ENCODE peak calls at places on chromosomes 2 and 18, in eight cellular contexts. One of them, this sample, is unnamed.

GRCh38 chr2:168515502-168515901 is 59.4 kb downstream of the CERS6 start:
- DNase-seq in keratinocyte: no peak
- DNase-seq in brain microvascular endothelial cell: peak; percentile 56
- DNase-seq in MG63: no peak
- DNase-seq in heart left ventricle: no peak
- DNase-seq in GM23338: no peak
- DNase-seq in effector memory CD4-positive, alpha-beta T cell: no peak
- DNase-seq in suprapubic skin: no peak
- DNase-seq in this sample: peak; percentile 83

GRCh38 chr2:3189076-3189591 is 188.5 kb downstream of the EIPR1 start:
- DNase-seq in keratinocyte: no peak
- DNase-seq in brain microvascular endothelial cell: no peak
- DNase-seq in MG63: no peak
- DNase-seq in heart left ventricle: no peak
- DNase-seq in GM23338: no peak
- DNase-seq in effector memory CD4-positive, alpha-beta T cell: no peak
- DNase-seq in suprapubic skin: no peak
- DNase-seq in this sample: no peak

GRCh38 chr2:8692783-8693768 is 11.2 kb downstream of the ID2 start:
- DNase-seq in keratinocyte: no peak
- DNase-seq in brain microvascular endothelial cell: no peak
- DNase-seq in MG63: no peak
- DNase-seq in heart left ventricle: peak; percentile 66
- DNase-seq in GM23338: peak; percentile 78
- DNase-seq in effector memory CD4-positive, alpha-beta T cell: no peak
- DNase-seq in suprapubic skin: no peak
- DNase-seq in this sample: no peak

GRCh38 chr2:177385151-177385550 is 7.4 kb upstream of the AGPS start:
- DNase-seq in keratinocyte: no peak
- DNase-seq in brain microvascular endothelial cell: no peak
- DNase-seq in MG63: no peak
- DNase-seq in heart left ventricle: no peak
- DNase-seq in GM23338: no peak
- DNase-seq in effector memory CD4-positive, alpha-beta T cell: no peak
- DNase-seq in suprapubic skin: no peak
- DNase-seq in this sample: no peak

GRCh38 chr2:234678721-234679120 is 181.8 kb upstream of the ARL4C start:
- DNase-seq in keratinocyte: no peak
- DNase-seq in brain microvascular endothelial cell: peak; percentile 24
- DNase-seq in MG63: peak; percentile 75
- DNase-seq in heart left ventricle: no peak
- DNase-seq in GM23338: no peak
- DNase-seq in effector memory CD4-positive, alpha-beta T cell: no peak
- DNase-seq in suprapubic skin: no peak
- DNase-seq in this sample: no peak

GRCh38 chr2:96549967-96550786 is 13.6 kb downstream of the ARID5A start:
- DNase-seq in keratinocyte: no peak
- DNase-seq in brain microvascular endothelial cell: no peak
- DNase-seq in MG63: no peak
- DNase-seq in heart left ventricle: no peak
- DNase-seq in GM23338: peak; percentile 95
- DNase-seq in effector memory CD4-positive, alpha-beta T cell: no peak
- DNase-seq in suprapubic skin: peak; percentile 55
- DNase-seq in this sample: no peak

GRCh38 chr2:20623241-20623640 is 27.7 kb downstream of the HS1BP3 start:
- DNase-seq in keratinocyte: no peak
- DNase-seq in brain microvascular endothelial cell: no peak
- DNase-seq in MG63: no peak
- DNase-seq in heart left ventricle: peak; percentile 28
- DNase-seq in GM23338: no peak
- DNase-seq in effector memory CD4-positive, alpha-beta T cell: no peak
- DNase-seq in suprapubic skin: peak; percentile 43
- DNase-seq in this sample: no peak

GRCh38 chr2:18650221-18650620 is 60.9 kb upstream of the NT5C1B start:
- DNase-seq in keratinocyte: no peak
- DNase-seq in brain microvascular endothelial cell: no peak
- DNase-seq in MG63: no peak
- DNase-seq in heart left ventricle: no peak
- DNase-seq in GM23338: no peak
- DNase-seq in effector memory CD4-positive, alpha-beta T cell: no peak
- DNase-seq in suprapubic skin: no peak
- DNase-seq in this sample: no peak

GRCh38 chr2:190137561-190137960 is 75.0 kb upstream of the MSTN start:
- DNase-seq in keratinocyte: no peak
- DNase-seq in brain microvascular endothelial cell: peak; percentile 22
- DNase-seq in MG63: no peak
- DNase-seq in heart left ventricle: no peak
- DNase-seq in GM23338: no peak
- DNase-seq in effector memory CD4-positive, alpha-beta T cell: no peak
- DNase-seq in suprapubic skin: no peak
- DNase-seq in this sample: no peak

GRCh38 chr18:54717673-54718435 is 110.4 kb upstream of the RAB27B start:
- DNase-seq in keratinocyte: no peak
- DNase-seq in brain microvascular endothelial cell: no peak
- DNase-seq in MG63: no peak
- DNase-seq in heart left ventricle: no peak
- DNase-seq in GM23338: peak; percentile 83
- DNase-seq in effector memory CD4-positive, alpha-beta T cell: peak; percentile 9
- DNase-seq in suprapubic skin: no peak
- DNase-seq in this sample: no peak

DNA sequence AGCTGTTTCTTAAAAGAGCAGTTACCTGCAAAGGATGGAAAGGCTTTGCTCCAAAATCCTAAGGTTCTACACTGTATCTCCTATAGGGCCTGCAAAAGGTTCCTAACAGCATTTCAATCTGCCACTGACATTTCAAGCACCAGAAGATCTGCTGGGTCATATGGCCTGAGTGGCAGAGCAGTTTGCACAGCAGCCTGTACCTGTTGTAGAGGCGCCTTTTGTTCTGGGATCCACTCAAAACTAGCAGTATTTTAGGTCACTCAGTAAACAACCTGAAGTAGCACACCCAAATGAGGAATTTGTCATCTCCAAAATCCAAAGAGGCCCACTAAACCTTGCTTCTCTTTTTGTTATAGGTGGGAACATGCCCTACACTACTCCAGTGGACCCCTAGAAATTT is 6.2 kb downstream of the FAM210A start:
- DNase-seq in keratinocyte: no peak
- DNase-seq in brain microvascular endothelial cell: no peak
- DNase-seq in MG63: no peak
- DNase-seq in heart left ventricle: no peak
- DNase-seq in GM23338: no peak
- DNase-seq in effector memory CD4-positive, alpha-beta T cell: no peak
- DNase-seq in suprapubic skin: no peak
- DNase-seq in this sample: no peak
- H3K36me3 ChIP-seq in keratinocyte: peaks cover 7% of the 10 kb centered on the region
- H3K36me3 ChIP-seq in brain microvascular endothelial cell: no peaks in the 10 kb centered on the region
- H3K36me3 ChIP-seq in MG63: peaks cover 30% of the 10 kb centered on the region
- H3K36me3 ChIP-seq in heart left ventricle: no peaks in the 10 kb centered on the region
- H3K36me3 ChIP-seq in GM23338: no peaks in the 10 kb centered on the region
- H3K36me3 ChIP-seq in effector memory CD4-positive, alpha-beta T cell: no peaks in the 10 kb centered on the region
- H3K36me3 ChIP-seq in suprapubic skin: no peaks in the 10 kb centered on the region
- H3K36me3 ChIP-seq in this sample: no peaks in the 10 kb centered on the region

GRCh38 chr2:27236626-27237025 is 19.5 kb downstream of the CAD start:
- DNase-seq in keratinocyte: no peak
- DNase-seq in brain microvascular endothelial cell: no peak
- DNase-seq in MG63: no peak
- DNase-seq in heart left ventricle: no peak
- DNase-seq in GM23338: no peak
- DNase-seq in effector memory CD4-positive, alpha-beta T cell: no peak
- DNase-seq in suprapubic skin: no peak
- DNase-seq in this sample: no peak

GRCh38 chr2:27233341-27233740 is 16.2 kb downstream of the CAD start:
- DNase-seq in keratinocyte: no peak
- DNase-seq in brain microvascular endothelial cell: no peak
- DNase-seq in MG63: no peak
- DNase-seq in heart left ventricle: no peak
- DNase-seq in GM23338: no peak
- DNase-seq in effector memory CD4-positive, alpha-beta T cell: no peak
- DNase-seq in suprapubic skin: no peak
- DNase-seq in this sample: no peak

GRCh38 chr2:27236136-27236535 is 19.0 kb downstream of the CAD start:
- DNase-seq in keratinocyte: no peak
- DNase-seq in brain microvascular endothelial cell: no peak
- DNase-seq in MG63: no peak
- DNase-seq in heart left ventricle: no peak
- DNase-seq in GM23338: no peak
- DNase-seq in effector memory CD4-positive, alpha-beta T cell: no peak
- DNase-seq in suprapubic skin: no peak
- DNase-seq in this sample: no peak

GRCh38 chr2:27227501-27227900 is 10.3 kb downstream of the CAD start:
- DNase-seq in keratinocyte: no peak
- DNase-seq in brain microvascular endothelial cell: no peak
- DNase-seq in MG63: no peak
- DNase-seq in heart left ventricle: no peak
- DNase-seq in GM23338: no peak
- DNase-seq in effector memory CD4-positive, alpha-beta T cell: no peak
- DNase-seq in suprapubic skin: no peak
- DNase-seq in this sample: no peak

GRCh38 chr2:27231921-27232320 is 14.8 kb downstream of the CAD start:
- DNase-seq in keratinocyte: no peak
- DNase-seq in brain microvascular endothelial cell: no peak
- DNase-seq in MG63: no peak
- DNase-seq in heart left ventricle: no peak
- DNase-seq in GM23338: no peak
- DNase-seq in effector memory CD4-positive, alpha-beta T cell: no peak
- DNase-seq in suprapubic skin: no peak
- DNase-seq in this sample: no peak
- H3K36me3 ChIP-seq in keratinocyte: peaks cover 57% of the 10 kb centered on the region
- H3K36me3 ChIP-seq in brain microvascular endothelial cell: peaks cover 85% of the 10 kb centered on the region
- H3K36me3 ChIP-seq in MG63: peaks cover 88% of the 10 kb centered on the region
- H3K36me3 ChIP-seq in heart left ventricle: peaks cover 89% of the 10 kb centered on the region
- H3K36me3 ChIP-seq in GM23338: peaks cover 78% of the 10 kb centered on the region
- H3K36me3 ChIP-seq in effector memory CD4-positive, alpha-beta T cell: peaks cover 56% of the 10 kb centered on the region
- H3K36me3 ChIP-seq in suprapubic skin: peaks cover 98% of the 10 kb centered on the region
- H3K36me3 ChIP-seq in this sample: peaks cover 39% of the 10 kb centered on the region

DNA sequence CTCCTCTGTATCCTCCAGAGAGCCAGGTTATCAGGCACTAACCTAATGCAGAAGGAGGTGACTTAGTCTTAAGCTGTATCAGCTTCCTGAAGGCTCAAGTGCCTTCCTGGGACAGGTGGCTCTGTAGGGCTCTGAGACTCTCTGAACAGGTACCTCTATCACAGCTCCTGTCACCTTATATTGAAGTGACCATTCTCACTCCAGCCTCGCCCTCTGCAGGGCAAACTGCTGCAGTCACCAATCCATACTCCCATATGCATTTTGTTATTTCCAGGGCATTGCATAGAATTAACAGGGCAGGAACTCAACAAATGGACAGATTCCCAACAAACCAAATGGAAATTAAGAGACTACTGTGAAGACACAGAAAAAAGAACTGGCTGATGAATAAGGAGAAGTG is 203.0 kb upstream of the REV1 start:
- DNase-seq in keratinocyte: no peak
- DNase-seq in brain microvascular endothelial cell: no peak
- DNase-seq in MG63: no peak
- DNase-seq in heart left ventricle: no peak
- DNase-seq in GM23338: peak; percentile 33
- DNase-seq in effector memory CD4-positive, alpha-beta T cell: no peak
- DNase-seq in suprapubic skin: no peak
- DNase-seq in this sample: no peak
- H3K36me3 ChIP-seq in keratinocyte: no peaks in the 10 kb centered on the region
- H3K36me3 ChIP-seq in brain microvascular endothelial cell: no peaks in the 10 kb centered on the region
- H3K36me3 ChIP-seq in MG63: no peaks in the 10 kb centered on the region
- H3K36me3 ChIP-seq in heart left ventricle: no peaks in the 10 kb centered on the region
- H3K36me3 ChIP-seq in GM23338: no peaks in the 10 kb centered on the region
- H3K36me3 ChIP-seq in effector memory CD4-positive, alpha-beta T cell: no peaks in the 10 kb centered on the region
- H3K36me3 ChIP-seq in suprapubic skin: no peaks in the 10 kb centered on the region
- H3K36me3 ChIP-seq in this sample: no peaks in the 10 kb centered on the region

GRCh38 chr2:237384672-237385020 is 29.3 kb downstream of the COL6A3 start:
- DNase-seq in keratinocyte: no peak
- DNase-seq in brain microvascular endothelial cell: no peak
- DNase-seq in MG63: no peak
- DNase-seq in heart left ventricle: no peak
- DNase-seq in GM23338: no peak
- DNase-seq in effector memory CD4-positive, alpha-beta T cell: no peak
- DNase-seq in suprapubic skin: no peak
- DNase-seq in this sample: no peak
- H3K36me3 ChIP-seq in keratinocyte: no peaks in the 10 kb centered on the region
- H3K36me3 ChIP-seq in brain microvascular endothelial cell: peaks cover 76% of the 10 kb centered on the region
- H3K36me3 ChIP-seq in MG63: peaks cover 98% of the 10 kb centered on the region
- H3K36me3 ChIP-seq in heart left ventricle: no peaks in the 10 kb centered on the region
- H3K36me3 ChIP-seq in GM23338: no peaks in the 10 kb centered on the region
- H3K36me3 ChIP-seq in effector memory CD4-positive, alpha-beta T cell: no peaks in the 10 kb centered on the region
- H3K36me3 ChIP-seq in suprapubic skin: peaks cover 8% of the 10 kb centered on the region
- H3K36me3 ChIP-seq in this sample: peaks cover 29% of the 10 kb centered on the region

GRCh38 chr18:78242307-78242643 is 737.3 kb upstream of the SALL3 start:
- DNase-seq in keratinocyte: no peak
- DNase-seq in brain microvascular endothelial cell: no peak
- DNase-seq in MG63: peak; percentile 60
- DNase-seq in heart left ventricle: no peak
- DNase-seq in GM23338: no peak
- DNase-seq in effector memory CD4-positive, alpha-beta T cell: no peak
- DNase-seq in suprapubic skin: peak; percentile 80
- DNase-seq in this sample: no peak

GRCh38 chr18:78240867-78241266 is 738.8 kb upstream of the SALL3 start:
- DNase-seq in keratinocyte: no peak
- DNase-seq in brain microvascular endothelial cell: no peak
- DNase-seq in MG63: no peak
- DNase-seq in heart left ventricle: no peak
- DNase-seq in GM23338: no peak
- DNase-seq in effector memory CD4-positive, alpha-beta T cell: no peak
- DNase-seq in suprapubic skin: no peak
- DNase-seq in this sample: no peak

GRCh38 chr18:78240091-78240490 is 739.5 kb upstream of the SALL3 start:
- DNase-seq in keratinocyte: no peak
- DNase-seq in brain microvascular endothelial cell: no peak
- DNase-seq in MG63: no peak
- DNase-seq in heart left ventricle: no peak
- DNase-seq in GM23338: no peak
- DNase-seq in effector memory CD4-positive, alpha-beta T cell: no peak
- DNase-seq in suprapubic skin: no peak
- DNase-seq in this sample: no peak

GRCh38 chr18:78242796-78243195 is 736.8 kb upstream of the SALL3 start:
- DNase-seq in keratinocyte: no peak
- DNase-seq in brain microvascular endothelial cell: no peak
- DNase-seq in MG63: peak; percentile 70
- DNase-seq in heart left ventricle: no peak
- DNase-seq in GM23338: no peak
- DNase-seq in effector memory CD4-positive, alpha-beta T cell: no peak
- DNase-seq in suprapubic skin: no peak
- DNase-seq in this sample: no peak

GRCh38 chr18:78241535-78242306 is 737.9 kb upstream of the SALL3 start:
- DNase-seq in keratinocyte: no peak
- DNase-seq in brain microvascular endothelial cell: no peak
- DNase-seq in MG63: peak; percentile 34
- DNase-seq in heart left ventricle: no peak
- DNase-seq in GM23338: no peak
- DNase-seq in effector memory CD4-positive, alpha-beta T cell: no peak
- DNase-seq in suprapubic skin: no peak
- DNase-seq in this sample: no peak
- H3K36me3 ChIP-seq in keratinocyte: no peaks in the 10 kb centered on the region
- H3K36me3 ChIP-seq in brain microvascular endothelial cell: no peaks in the 10 kb centered on the region
- H3K36me3 ChIP-seq in MG63: no peaks in the 10 kb centered on the region
- H3K36me3 ChIP-seq in heart left ventricle: no peaks in the 10 kb centered on the region
- H3K36me3 ChIP-seq in GM23338: no peaks in the 10 kb centered on the region
- H3K36me3 ChIP-seq in effector memory CD4-positive, alpha-beta T cell: no peaks in the 10 kb centered on the region
- H3K36me3 ChIP-seq in suprapubic skin: no peaks in the 10 kb centered on the region
- H3K36me3 ChIP-seq in this sample: no peaks in the 10 kb centered on the region

This sample was measured in BJ.